ENCODE peak calls at places on chromosomes 13 and 19, in seven cellular contexts. J is suprapubic skin, A is GM23338, Q is HL-60, D is GM12878, G is vagina, F is K562. P is an unnamed sample.

GRCh38 chr13:26558912-26559485 is 1.5 kb downstream of the WASF3 start:
- DNase-seq in J (no peak), A (peak; percentile 51), Q (no peak), D (no peak), G (no peak), F (no peak), P (no peak)

GRCh38 chr19:5850743-5851293 is 431 bp downstream of the FUT3 start:
- DNase-seq in J (no peak), A (no peak), Q (no peak), D (no peak), G (no peak), F (no peak), P (no peak)

GRCh38 chr13:27551563-27551962 is 68.8 kb downstream of the LNX2 start:
- DNase-seq in J (no peak), A (no peak), Q (no peak), D (no peak), G (no peak), F (no peak), P (no peak)

GRCh38 chr13:23628250-23628649 is 58.0 kb downstream of the TNFRSF19 start:
- DNase-seq in J (no peak), A (peak; percentile 37), Q (no peak), D (no peak), G (no peak), F (no peak), P (no peak)

GRCh38 chr13:89401209-89401810 is 1730.1 kb downstream of the SLITRK5 start:
- DNase-seq in J (no peak), A (peak; percentile 4), Q (no peak), D (no peak), G (no peak), F (no peak), P (no peak)

GRCh38 chr13:77002590-77003190 is 10.8 kb downstream of the CLN5 start:
- DNase-seq in J (no peak), A (peak; percentile 71), Q (no peak), D (no peak), G (no peak), F (peak; percentile 32), P (no peak)

GRCh38 chr13:73215807-73216206 is 157.0 kb downstream of the KLF5 start:
- DNase-seq in J (no peak), A (no peak), Q (no peak), D (no peak), G (no peak), F (no peak), P (no peak)

GRCh38 chr19:35247526-35248309 is 1.1 kb upstream of the LSR start:
- DNase-seq in J (peak; percentile 79), A (peak; percentile 99), Q (no peak), D (peak; percentile 46), G (peak; percentile 69), F (peak; percentile 92), P (peak; percentile 87)

GRCh38 chr19:11240008-11240444 is 607 bp downstream of the ANGPTL8 start:
- DNase-seq in J (no peak), A (no peak), Q (no peak), D (no peak), G (no peak), F (no peak), P (no peak)

GRCh38 chr13:40536443-40537113 is 129.9 kb downstream of the FOXO1 start:
- DNase-seq in J (no peak), A (no peak), Q (no peak), D (no peak), G (no peak), F (no peak), P (no peak)

GRCh38 chr19:56732974-56733373 is 61.4 kb upstream of the ZNF835 start:
- DNase-seq in J (no peak), A (no peak), Q (no peak), D (no peak), G (no peak), F (no peak), P (no peak)

DNA sequence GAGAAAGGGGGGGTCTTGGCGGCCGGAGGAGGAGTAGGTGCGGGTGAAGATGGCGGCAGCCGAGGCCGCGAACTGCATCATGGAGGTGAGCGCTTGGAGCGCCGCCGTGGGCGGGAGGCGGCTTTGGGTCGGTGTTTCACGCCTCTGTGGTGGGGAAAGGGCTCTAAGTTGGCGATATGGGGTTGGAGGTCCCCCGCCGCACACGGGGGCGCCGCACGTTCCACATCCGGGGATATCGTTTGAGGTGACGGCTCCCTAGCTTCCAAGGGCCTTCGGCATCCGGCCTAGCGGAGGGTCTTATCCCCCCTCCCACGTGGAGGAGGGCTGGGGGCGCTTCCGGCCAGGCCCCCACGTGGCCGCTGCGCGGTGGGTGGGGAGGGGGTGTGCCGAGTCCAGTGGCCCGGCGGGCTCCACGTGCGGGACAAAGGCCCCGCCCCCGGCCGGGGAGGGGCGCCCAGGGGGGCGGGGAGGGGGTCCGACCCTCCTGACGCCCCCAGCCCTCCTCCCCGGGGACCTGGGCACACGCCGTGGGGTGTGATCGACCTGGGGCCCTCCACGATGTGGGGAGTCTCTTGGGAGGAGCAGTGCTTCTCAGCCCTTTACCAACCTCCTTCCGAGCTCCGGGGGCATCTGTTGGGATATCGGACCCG is at the start of gene PRMT1:
- DNase-seq in J (no peak), A (peak; percentile 67), Q (peak; percentile 87), D (no peak), G (no peak), F (peak; percentile 74), P (peak; percentile 92)
- TF ChIP-seq POLR2AphosphoS5 in J (no peak), A (peak; percentile 93), Q (peak; percentile 85), D (peak; percentile 96), G (no peak), F (peak; percentile 73), P (peak; percentile 91)

DNA sequence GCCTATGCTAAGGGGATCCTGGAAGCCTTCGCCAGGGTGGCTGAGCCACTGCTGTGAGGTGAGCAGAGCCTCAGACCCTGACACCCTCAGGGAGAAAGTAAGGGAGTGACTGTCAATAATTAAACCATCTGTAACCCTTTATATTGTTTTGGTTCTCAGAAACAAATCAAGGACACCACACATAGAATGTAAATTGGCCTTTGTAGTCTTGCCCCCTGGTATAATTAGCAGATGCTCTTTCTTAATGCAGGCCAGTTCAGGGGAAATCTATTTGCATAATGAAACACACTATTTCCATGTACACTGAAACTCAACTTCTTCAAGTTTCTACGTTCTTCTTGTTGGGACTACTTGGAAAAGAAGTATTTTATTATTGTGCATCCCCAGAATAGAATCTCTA is 127.7 kb upstream of the EDNRB start:
- DNase-seq in J (no peak), A (no peak), Q (no peak), D (no peak), G (no peak), F (no peak), P (no peak)
- H3K27ac ChIP-seq in J (no peak overlapping the region), A (no peak overlapping the region), Q (no peak overlapping the region), D (no peak overlapping the region), G (no peak overlapping the region), F (no peak overlapping the region), P (peak overlapping the region; percentile 25)

GRCh38 chr19:16446108-16447014 is 25.4 kb downstream of the EPS15L1 start:
- DNase-seq in J (no peak), A (no peak), Q (no peak), D (peak; percentile 77), G (no peak), F (no peak), P (peak; percentile 83)

GRCh38 chr19:16444273-16444597 is 27.5 kb downstream of the EPS15L1 start:
- DNase-seq in J (no peak), A (no peak), Q (no peak), D (no peak), G (no peak), F (no peak), P (no peak)

GRCh38 chr19:16441661-16442071 is 30.1 kb downstream of the EPS15L1 start:
- DNase-seq in J (no peak), A (peak; percentile 80), Q (no peak), D (no peak), G (no peak), F (peak; percentile 54), P (no peak)

GRCh38 chr19:16445238-16446107 is 26.3 kb downstream of the EPS15L1 start:
- DNase-seq in J (no peak), A (no peak), Q (peak; percentile 65), D (peak; percentile 90), G (no peak), F (no peak), P (peak; percentile 83)

GRCh38 chr19:16442386-16443276 is 29.1 kb downstream of the EPS15L1 start:
- DNase-seq in J (no peak), A (no peak), Q (no peak), D (no peak), G (no peak), F (peak; percentile 48), P (no peak)
- TF ChIP-seq POLR2AphosphoS5 in J (no peak), A (no peak), Q (no peak), D (no peak), G (no peak), F (no peak), P (no peak)

GRCh38 chr13:114104626-114105350 is 27.6 kb downstream of the RASA3 start:
- DNase-seq in J (no peak), A (no peak), Q (no peak), D (no peak), G (no peak), F (no peak), P (peak; percentile 68)

GRCh38 chr13:114107686-114108081 is 24.7 kb downstream of the RASA3 start:
- DNase-seq in J (peak; percentile 60), A (no peak), Q (no peak), D (no peak), G (no peak), F (no peak), P (peak; percentile 71)

GRCh38 chr13:114106991-114107685 is 25.3 kb downstream of the RASA3 start:
- DNase-seq in J (no peak), A (no peak), Q (no peak), D (no peak), G (no peak), F (no peak), P (peak; percentile 69)

GRCh38 chr13:114106526-114106925 is 25.9 kb downstream of the RASA3 start:
- DNase-seq in J (no peak), A (no peak), Q (no peak), D (no peak), G (no peak), F (no peak), P (peak; percentile 29)

DNA sequence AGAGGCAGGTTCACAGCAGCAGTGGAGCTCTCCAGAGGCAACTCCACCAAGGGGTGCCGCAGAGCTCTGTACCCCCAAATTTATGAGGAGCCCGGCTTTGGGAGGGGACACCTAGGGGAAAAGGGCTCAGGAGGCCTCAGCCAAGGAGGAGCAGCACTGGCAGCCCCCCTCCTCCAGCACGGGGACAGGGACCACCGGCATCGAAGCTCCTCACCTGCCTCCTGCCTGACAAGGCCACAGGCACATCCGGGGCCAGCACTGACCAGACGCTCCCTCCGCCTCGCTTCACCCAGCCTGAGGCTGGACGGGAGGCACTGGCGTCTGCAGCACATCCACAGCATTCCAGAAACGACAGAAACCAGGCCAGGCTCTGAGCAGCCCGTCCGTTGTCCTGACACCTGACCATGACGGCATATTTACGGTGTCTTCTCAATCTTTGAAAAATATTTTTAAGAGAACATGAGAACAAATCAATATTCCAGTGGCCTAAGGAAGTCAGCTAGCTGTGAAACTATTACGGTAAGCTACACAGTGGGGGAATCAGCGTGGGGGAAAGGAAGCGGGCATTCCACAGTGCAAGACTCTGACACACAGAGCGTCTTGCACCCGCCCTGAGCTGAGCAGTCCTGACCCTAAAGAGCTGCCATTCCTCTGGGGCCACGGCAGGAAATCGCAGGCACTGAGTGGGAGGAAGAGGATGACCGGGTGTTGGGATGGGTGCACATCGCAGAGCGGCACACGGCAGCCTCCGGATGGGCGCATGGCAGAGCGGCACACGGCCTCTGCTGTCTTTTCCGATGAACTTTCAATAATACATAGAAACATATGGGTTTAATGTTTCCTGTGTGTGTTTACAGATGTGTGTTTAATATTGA is 26.8 kb downstream of the RASA3 start:
- DNase-seq in J (no peak), A (no peak), Q (no peak), D (no peak), G (no peak), F (no peak), P (peak; percentile 75)
- H3K27ac ChIP-seq in J (no peak overlapping the region), A (peak overlapping the region; percentile 19), Q (no peak overlapping the region), D (no peak overlapping the region), G (no peak overlapping the region), F (no peak overlapping the region), P (peak overlapping the region; percentile 58)